ENCODE peak calls at places on chromosomes 11 and 22, in eight cellular contexts. One of them, this sample, is unnamed. For H3K36me3, the result is how much of the 10 kb centered on the place peaks cover.

GRCh38 chr11:110984147-110984546 is 261.4 kb upstream of the POU2AF2 start:
- DNase-seq in left lung: no peak
- DNase-seq in Caco-2: no peak
- DNase-seq in mammary epithelial cell: peak
- DNase-seq in SK-N-SH: no peak
- DNase-seq in lung: no peak
- DNase-seq in small intestine: no peak
- DNase-seq in CD8-positive, alpha-beta T cell: no peak
- DNase-seq in this sample: peak

GRCh38 chr22:19522190-19522880 is 1.9 kb downstream of the CLDN5 start:
- DNase-seq in mammary epithelial cell: no peak
- DNase-seq in CD8-positive, alpha-beta T cell: no peak
- DNase-seq in left lung: no peak
- DNase-seq in Caco-2: no peak
- DNase-seq in small intestine: no peak
- DNase-seq in SK-N-SH: peak
- DNase-seq in lung: no peak
- DNase-seq in this sample: no peak

GRCh38 chr11:67345949-67346819 is 7.2 kb downstream of the POLD4 start:
- DNase-seq in lung: peak
- DNase-seq in CD8-positive, alpha-beta T cell: no peak
- DNase-seq in left lung: no peak
- DNase-seq in SK-N-SH: peak
- DNase-seq in small intestine: peak
- DNase-seq in mammary epithelial cell: peak
- DNase-seq in Caco-2: peak
- DNase-seq in this sample: peak

GRCh38 chr11:82270870-82271269 is 462.8 kb downstream of the FAM181B start:
- DNase-seq in left lung: no peak
- DNase-seq in lung: no peak
- DNase-seq in small intestine: no peak
- DNase-seq in mammary epithelial cell: no peak
- DNase-seq in Caco-2: no peak
- DNase-seq in CD8-positive, alpha-beta T cell: no peak
- DNase-seq in SK-N-SH: no peak
- DNase-seq in this sample: no peak

GRCh38 chr11:26522912-26523610 is 49.0 kb downstream of the MUC15 start:
- DNase-seq in small intestine: peak
- DNase-seq in Caco-2: no peak
- DNase-seq in SK-N-SH: no peak
- DNase-seq in lung: no peak
- DNase-seq in left lung: no peak
- DNase-seq in CD8-positive, alpha-beta T cell: no peak
- DNase-seq in mammary epithelial cell: peak
- DNase-seq in this sample: peak

GRCh38 chr22:47548953-47549740 is 786.7 kb downstream of the TBC1D22A start:
- DNase-seq in small intestine: no peak
- DNase-seq in SK-N-SH: no peak
- DNase-seq in mammary epithelial cell: no peak
- DNase-seq in CD8-positive, alpha-beta T cell: no peak
- DNase-seq in lung: no peak
- DNase-seq in left lung: no peak
- DNase-seq in Caco-2: no peak
- DNase-seq in this sample: no peak

GRCh38 chr22:20429254-20430100 is 8.1 kb downstream of the SCARF2 start:
- DNase-seq in mammary epithelial cell: no peak
- DNase-seq in SK-N-SH: peak
- DNase-seq in Caco-2: peak
- DNase-seq in left lung: peak
- DNase-seq in CD8-positive, alpha-beta T cell: peak
- DNase-seq in lung: peak
- DNase-seq in small intestine: peak
- DNase-seq in this sample: no peak

GRCh38 chr11:83918471-83918870 is 632.3 kb upstream of the CCDC90B start:
- DNase-seq in small intestine: no peak
- DNase-seq in lung: no peak
- DNase-seq in CD8-positive, alpha-beta T cell: no peak
- DNase-seq in SK-N-SH: no peak
- DNase-seq in mammary epithelial cell: no peak
- DNase-seq in left lung: peak
- DNase-seq in Caco-2: no peak
- DNase-seq in this sample: no peak

GRCh38 chr11:128503231-128503991 is 83.9 kb downstream of the ETS1 start:
- DNase-seq in mammary epithelial cell: peak
- DNase-seq in Caco-2: no peak
- DNase-seq in lung: no peak
- DNase-seq in SK-N-SH: no peak
- DNase-seq in small intestine: no peak
- DNase-seq in CD8-positive, alpha-beta T cell: no peak
- DNase-seq in left lung: no peak
- DNase-seq in this sample: no peak

GRCh38 chr11:12430912-12431311 is 53.5 kb downstream of the PARVA start:
- DNase-seq in SK-N-SH: no peak
- DNase-seq in left lung: peak
- DNase-seq in CD8-positive, alpha-beta T cell: no peak
- DNase-seq in Caco-2: no peak
- DNase-seq in lung: peak
- DNase-seq in small intestine: peak
- DNase-seq in mammary epithelial cell: peak
- DNase-seq in this sample: peak

GRCh38 chr11:110524227-110524626 is 94.5 kb downstream of the FDX1 start:
- DNase-seq in CD8-positive, alpha-beta T cell: no peak
- DNase-seq in small intestine: peak
- DNase-seq in SK-N-SH: no peak
- DNase-seq in mammary epithelial cell: peak
- DNase-seq in Caco-2: no peak
- DNase-seq in left lung: no peak
- DNase-seq in lung: no peak
- DNase-seq in this sample: peak

GRCh38 chr11:8080674-8081590 is at the start of gene TUB:
- DNase-seq in Caco-2: no peak
- DNase-seq in lung: no peak
- DNase-seq in small intestine: no peak
- DNase-seq in left lung: no peak
- DNase-seq in mammary epithelial cell: no peak
- DNase-seq in CD8-positive, alpha-beta T cell: no peak
- DNase-seq in SK-N-SH: peak
- DNase-seq in this sample: no peak

GRCh38 chr11:93852242-93852641 is 1.8 kb upstream of the VSTM5 start:
- DNase-seq in lung: peak
- DNase-seq in mammary epithelial cell: no peak
- DNase-seq in small intestine: no peak
- DNase-seq in left lung: no peak
- DNase-seq in CD8-positive, alpha-beta T cell: no peak
- DNase-seq in SK-N-SH: no peak
- DNase-seq in Caco-2: no peak
- DNase-seq in this sample: no peak

GRCh38 chr22:19876941-19877625 is 22.4 kb upstream of the GNB1L start:
- DNase-seq in Caco-2: peak
- DNase-seq in lung: no peak
- DNase-seq in left lung: peak
- DNase-seq in mammary epithelial cell: no peak
- DNase-seq in SK-N-SH: peak
- DNase-seq in small intestine: no peak
- DNase-seq in CD8-positive, alpha-beta T cell: no peak
- DNase-seq in this sample: no peak

DNA sequence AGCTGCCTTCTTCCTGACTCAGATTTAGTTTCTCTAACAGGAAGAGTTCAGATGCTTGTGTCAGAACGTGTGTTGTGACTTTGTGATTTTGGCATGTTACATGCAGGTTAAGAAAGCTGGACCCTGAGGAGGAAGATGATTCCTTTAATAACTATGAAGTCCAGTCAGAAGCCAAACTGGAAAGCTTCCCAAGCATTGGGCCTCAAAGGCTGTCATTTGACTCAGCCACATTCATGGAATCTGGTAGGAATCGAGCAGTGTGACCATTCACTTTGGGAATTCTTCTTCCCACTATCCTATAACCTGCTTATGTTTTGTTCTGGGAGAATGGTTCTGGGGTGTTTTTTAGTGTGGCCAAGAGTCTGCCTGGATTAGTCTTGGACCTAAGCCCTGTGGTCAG is 48.0 kb downstream of the CABIN1 start:
- DNase-seq in Caco-2: no peak
- DNase-seq in SK-N-SH: no peak
- DNase-seq in CD8-positive, alpha-beta T cell: no peak
- DNase-seq in small intestine: no peak
- DNase-seq in left lung: no peak
- DNase-seq in mammary epithelial cell: no peak
- DNase-seq in lung: no peak
- DNase-seq in this sample: peak
- H3K36me3 ChIP-seq in Caco-2: under half
- H3K36me3 ChIP-seq in SK-N-SH: half or more
- H3K36me3 ChIP-seq in CD8-positive, alpha-beta T cell: half or more
- H3K36me3 ChIP-seq in small intestine: under half
- H3K36me3 ChIP-seq in left lung: half or more
- H3K36me3 ChIP-seq in mammary epithelial cell: under half
- H3K36me3 ChIP-seq in lung: under half
- H3K36me3 ChIP-seq in this sample: under half

GRCh38 chr22:21680830-21681565 is 15.2 kb downstream of the PPIL2 start:
- DNase-seq in lung: no peak
- DNase-seq in small intestine: no peak
- DNase-seq in mammary epithelial cell: no peak
- DNase-seq in left lung: no peak
- DNase-seq in CD8-positive, alpha-beta T cell: peak
- DNase-seq in SK-N-SH: no peak
- DNase-seq in Caco-2: no peak
- DNase-seq in this sample: no peak

GRCh38 chr22:21681566-21682370 is 16.0 kb downstream of the PPIL2 start:
- DNase-seq in Caco-2: no peak
- DNase-seq in lung: no peak
- DNase-seq in CD8-positive, alpha-beta T cell: no peak
- DNase-seq in SK-N-SH: no peak
- DNase-seq in small intestine: no peak
- DNase-seq in left lung: no peak
- DNase-seq in mammary epithelial cell: no peak
- DNase-seq in this sample: peak

GRCh38 chr22:21679383-21679782 is 13.6 kb downstream of the PPIL2 start:
- DNase-seq in Caco-2: no peak
- DNase-seq in small intestine: no peak
- DNase-seq in CD8-positive, alpha-beta T cell: no peak
- DNase-seq in left lung: no peak
- DNase-seq in lung: no peak
- DNase-seq in mammary epithelial cell: no peak
- DNase-seq in SK-N-SH: no peak
- DNase-seq in this sample: no peak

GRCh38 chr22:21674611-21675010 is 8.8 kb downstream of the PPIL2 start:
- DNase-seq in mammary epithelial cell: no peak
- DNase-seq in small intestine: no peak
- DNase-seq in lung: no peak
- DNase-seq in CD8-positive, alpha-beta T cell: no peak
- DNase-seq in Caco-2: no peak
- DNase-seq in SK-N-SH: no peak
- DNase-seq in left lung: no peak
- DNase-seq in this sample: no peak

GRCh38 chr22:21677606-21678443 is 12.0 kb downstream of the PPIL2 start:
- DNase-seq in SK-N-SH: no peak
- DNase-seq in CD8-positive, alpha-beta T cell: no peak
- DNase-seq in mammary epithelial cell: no peak
- DNase-seq in small intestine: no peak
- DNase-seq in Caco-2: no peak
- DNase-seq in left lung: no peak
- DNase-seq in lung: no peak
- DNase-seq in this sample: no peak
- H3K36me3 ChIP-seq in SK-N-SH: under half
- H3K36me3 ChIP-seq in CD8-positive, alpha-beta T cell: under half
- H3K36me3 ChIP-seq in mammary epithelial cell: under half
- H3K36me3 ChIP-seq in small intestine: under half
- H3K36me3 ChIP-seq in Caco-2: under half
- H3K36me3 ChIP-seq in left lung: half or more
- H3K36me3 ChIP-seq in lung: under half
- H3K36me3 ChIP-seq in this sample: under half

GRCh38 chr22:38773363-38773946 is 17.7 kb upstream of the SUN2 start:
- DNase-seq in small intestine: no peak
- DNase-seq in lung: no peak
- DNase-seq in CD8-positive, alpha-beta T cell: no peak
- DNase-seq in mammary epithelial cell: no peak
- DNase-seq in left lung: no peak
- DNase-seq in SK-N-SH: no peak
- DNase-seq in Caco-2: no peak
- DNase-seq in this sample: no peak
- H3K36me3 ChIP-seq in small intestine: under half
- H3K36me3 ChIP-seq in lung: under half
- H3K36me3 ChIP-seq in CD8-positive, alpha-beta T cell: under half
- H3K36me3 ChIP-seq in mammary epithelial cell: under half
- H3K36me3 ChIP-seq in left lung: under half
- H3K36me3 ChIP-seq in SK-N-SH: under half
- H3K36me3 ChIP-seq in Caco-2: under half
- H3K36me3 ChIP-seq in this sample: under half

DNA sequence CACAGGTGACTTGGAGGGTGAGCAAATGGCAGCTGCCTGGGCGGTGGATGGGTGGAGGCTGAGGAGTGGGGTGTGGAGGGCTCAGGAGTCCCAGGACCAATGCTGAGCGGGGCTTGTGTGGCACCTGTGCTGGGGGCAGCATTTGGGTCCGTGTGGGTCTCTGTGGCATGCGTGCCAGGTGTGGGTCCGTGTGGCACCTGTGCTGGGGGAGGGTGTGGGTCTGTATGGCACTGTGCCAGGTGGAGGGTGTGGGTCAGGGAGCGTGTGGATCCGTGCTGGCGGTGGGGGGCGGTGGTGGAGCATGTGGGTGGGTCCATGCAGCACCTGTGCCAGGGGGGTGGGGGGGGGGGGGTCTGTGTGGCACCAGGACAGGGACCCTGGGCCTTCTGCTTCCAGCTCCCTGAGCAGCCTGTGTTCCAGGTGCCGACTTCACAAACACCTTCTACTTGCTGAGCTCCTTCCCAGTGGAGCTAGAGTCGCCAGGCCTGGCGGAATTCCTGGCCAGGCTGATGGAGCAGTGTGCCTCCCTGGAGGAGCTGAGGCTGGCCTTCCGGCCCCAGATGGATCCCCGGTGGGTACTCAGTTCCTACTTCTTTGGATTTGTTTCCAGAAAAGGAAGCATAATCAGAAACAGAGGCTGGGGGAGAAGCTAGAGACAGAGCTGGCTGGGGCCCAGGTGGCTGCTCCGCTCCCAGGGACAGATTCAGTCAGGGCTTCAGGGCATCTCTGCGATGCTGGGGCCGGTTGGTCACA is 14.7 kb downstream of the SELENOO start:
- DNase-seq in lung: no peak
- DNase-seq in left lung: no peak
- DNase-seq in SK-N-SH: no peak
- DNase-seq in Caco-2: no peak
- DNase-seq in CD8-positive, alpha-beta T cell: no peak
- DNase-seq in mammary epithelial cell: no peak
- DNase-seq in small intestine: no peak
- DNase-seq in this sample: no peak
- H3K36me3 ChIP-seq in lung: under half
- H3K36me3 ChIP-seq in left lung: half or more
- H3K36me3 ChIP-seq in SK-N-SH: under half
- H3K36me3 ChIP-seq in Caco-2: under half
- H3K36me3 ChIP-seq in CD8-positive, alpha-beta T cell: under half
- H3K36me3 ChIP-seq in mammary epithelial cell: under half
- H3K36me3 ChIP-seq in small intestine: under half
- H3K36me3 ChIP-seq in this sample: under half

GRCh38 chr11:28098257-28098656 is 9.7 kb downstream of the KIF18A start:
- DNase-seq in Caco-2: no peak
- DNase-seq in mammary epithelial cell: no peak
- DNase-seq in small intestine: no peak
- DNase-seq in left lung: no peak
- DNase-seq in SK-N-SH: no peak
- DNase-seq in CD8-positive, alpha-beta T cell: no peak
- DNase-seq in lung: no peak
- DNase-seq in this sample: no peak
- H3K36me3 ChIP-seq in Caco-2: under half
- H3K36me3 ChIP-seq in mammary epithelial cell: under half
- H3K36me3 ChIP-seq in small intestine: under half
- H3K36me3 ChIP-seq in left lung: under half
- H3K36me3 ChIP-seq in SK-N-SH: under half
- H3K36me3 ChIP-seq in CD8-positive, alpha-beta T cell: under half
- H3K36me3 ChIP-seq in lung: under half
- H3K36me3 ChIP-seq in this sample: under half